ENCODE peak calls at places on chromosome 11, in four cellular contexts. N, Z, P and J are unnamed samples.

GRCh38 chr11:72814831-72815618 is 814 bp downstream of the ATG16L2 start:
- DNase-seq in Z (no peak), N (peak), P (no peak), J (peak)

GRCh38 chr11:132632641-132633124 is 899.6 kb downstream of the OPCML start:
- DNase-seq in P (no peak), Z (no peak), N (no peak), J (no peak)

GRCh38 chr11:27388869-27389268 is 25.9 kb upstream of the CCDC34 start:
- DNase-seq in N (no peak), Z (no peak), P (no peak), J (no peak)

GRCh38 chr11:85826096-85826855 is 15.3 kb upstream of the SYTL2 start:
- DNase-seq in Z (no peak), P (peak), N (peak), J (no peak)

GRCh38 chr11:116853461-116854073 is 16.1 kb upstream of the APOA1 start:
- DNase-seq in P (peak), N (peak), Z (no peak), J (no peak)

GRCh38 chr11:9759519-9760179 is 95.8 kb downstream of the SWAP70 start:
- DNase-seq in Z (peak), P (no peak), N (peak), J (no peak)

GRCh38 chr11:94747136-94748110 is 20.7 kb upstream of the AMOTL1 start:
- DNase-seq in N (no peak), P (no peak), Z (no peak), J (no peak)

GRCh38 chr11:38791346-38791961 is 2193.4 kb upstream of the RAG2 start:
- DNase-seq in N (peak), P (no peak), Z (no peak), J (peak)

GRCh38 chr11:64250875-64251721 is at the start of gene PLCB3:
- DNase-seq in P (peak), Z (no peak), N (peak), J (peak)

GRCh38 chr11:11587122-11587521 is 34.7 kb downstream of the GALNT18 start:
- DNase-seq in P (no peak), Z (no peak), N (no peak), J (no peak)

GRCh38 chr11:2586793-2587131 is 113.0 kb downstream of the KCNQ1OT1 start:
- DNase-seq in Z (no peak), N (no peak), P (no peak), J (no peak)

GRCh38 chr11:3123316-3123715 is 41.8 kb downstream of the OSBPL5 start:
- DNase-seq in N (no peak), P (no peak), Z (peak), J (no peak)

GRCh38 chr11:1253103-1253485 is 30.2 kb downstream of the MUC5B start:
- DNase-seq in P (no peak), N (no peak), Z (no peak), J (no peak)

GRCh38 chr11:86608251-86608799 is 64.1 kb downstream of the ME3 start:
- DNase-seq in Z (no peak), N (peak), P (peak), J (peak)

GRCh38 chr11:62974848-62975522 is 9.8 kb downstream of the SLC22A6 start:
- DNase-seq in N (no peak), Z (no peak), P (no peak), J (peak)

GRCh38 chr11:78049348-78049747 is 14.3 kb upstream of the THRSP start:
- DNase-seq in P (no peak), Z (no peak), N (no peak), J (no peak)

GRCh38 chr11:129283141-129283540 is 91.0 kb upstream of the ARHGAP32 start:
- DNase-seq in P (no peak), Z (no peak), N (no peak), J (no peak)

GRCh38 chr11:112778091-112778889 is 182.9 kb upstream of the NCAM1 start:
- DNase-seq in Z (no peak), P (no peak), N (no peak), J (no peak)

GRCh38 chr11:10032991-10033390 is 261.0 kb downstream of the SBF2 start:
- DNase-seq in N (no peak), P (no peak), Z (no peak), J (no peak)

GRCh38 chr11:129077191-129077590 is 114.9 kb downstream of the ARHGAP32 start:
- DNase-seq in N (no peak), Z (no peak), P (no peak), J (no peak)

GRCh38 chr11:124307093-124307492 is 6.7 kb downstream of the OR8D1 start:
- DNase-seq in Z (no peak), N (no peak), P (no peak), J (no peak)

GRCh38 chr11:13152736-13153541 is 124.7 kb upstream of the BMAL1 start:
- DNase-seq in Z (no peak), P (no peak), N (no peak), J (no peak)

GRCh38 chr11:3169952-3170755 is 5.0 kb upstream of the OSBPL5 start:
- DNase-seq in N (no peak), Z (peak), P (no peak), J (no peak)

GRCh38 chr11:72328366-72329224 is 84.6 kb upstream of the PHOX2A start:
- DNase-seq in N (no peak), P (no peak), Z (no peak), J (no peak)